ENCODE peak calls at places on chromosomes 11 and 22, in ten cellular contexts. V is tibial artery, H is GM12864, X is HEK293T, R is hippocampal formation, I is Karpas-422, J is omental fat pad, N is NCI-H774, O is amygdala, T is AG09319. S is an unnamed sample.

GRCh38 chr22:37051629-37052385 is at the start of gene KCTD17:
- DNase-seq in I (peak; percentile 92), R (peak; percentile 68), N (no peak), X (peak; percentile 95), V (peak; percentile 79), J (no peak), H (no peak), O (peak; percentile 37), T (peak; percentile 15), S (peak; percentile 71)

GRCh38 chr22:25375683-25376082 is 156.2 kb downstream of the CRYBB2 start:
- DNase-seq in X (no peak), I (no peak), R (no peak), T (no peak), N (no peak), O (no peak), H (no peak), V (no peak), J (no peak), S (no peak)

GRCh38 chr11:66981976-66982578 is 7.0 kb downstream of the C11orf86 start:
- DNase-seq in X (no peak), I (peak; percentile 52), T (peak; percentile 61), J (peak; percentile 86), N (peak; percentile 72), R (no peak), O (no peak), H (no peak), V (peak; percentile 89), S (peak; percentile 42)

GRCh38 chr11:68692115-68692514 is 7.8 kb downstream of the GAL start:
- DNase-seq in H (no peak), R (no peak), I (no peak), V (no peak), X (no peak), O (no peak), J (no peak), N (no peak), T (no peak), S (no peak)

GRCh38 chr11:118634435-118635236 is 27.2 kb downstream of the PHLDB1 start:
- DNase-seq in H (no peak), R (peak; percentile 34), J (no peak), O (no peak), T (no peak), V (peak; percentile 94), N (peak; percentile 82), I (no peak), X (peak; percentile 87), S (peak; percentile 47)

GRCh38 chr11:57387284-57388030 is 3.0 kb downstream of the PRG2 start:
- DNase-seq in J (no peak), O (no peak), V (no peak), X (no peak), H (no peak), T (no peak), R (no peak), N (no peak), I (no peak), S (peak; percentile 31)

GRCh38 chr11:126646701-126647209 is 291.3 kb downstream of the ST3GAL4 start:
- DNase-seq in J (no peak), X (no peak), R (no peak), T (no peak), I (no peak), O (no peak), N (no peak), V (no peak), H (no peak), S (no peak)

GRCh38 chr22:37777122-37777687 is 30.5 kb upstream of the GCAT start:
- DNase-seq in I (peak; percentile 73), T (peak; percentile 31), O (no peak), J (no peak), X (no peak), R (no peak), H (peak; percentile 62), N (no peak), V (peak; percentile 75), S (no peak)

GRCh38 chr11:72100462-72100861 is 2.6 kb downstream of the LAMTOR1 start:
- DNase-seq in X (no peak), R (no peak), I (no peak), N (no peak), H (no peak), V (no peak), J (no peak), T (no peak), O (no peak), S (no peak)

GRCh38 chr22:47098554-47098953 is 336.1 kb downstream of the TBC1D22A start:
- DNase-seq in H (no peak), X (no peak), I (no peak), J (no peak), O (no peak), T (no peak), V (no peak), R (no peak), N (no peak), S (no peak)

GRCh38 chr11:1305063-1305495 is 4.4 kb downstream of the TOLLIP start:
- DNase-seq in T (no peak), V (no peak), H (no peak), X (no peak), R (no peak), J (no peak), O (no peak), N (no peak), I (no peak), S (no peak)

GRCh38 chr11:93773045-93773477 is 11.0 kb upstream of the MED17 start:
- DNase-seq in T (no peak), X (no peak), V (no peak), H (no peak), R (no peak), I (no peak), N (no peak), J (no peak), O (no peak), S (no peak)

GRCh38 chr11:3195251-3196160 is 23.1 kb downstream of the MRGPRG start:
- DNase-seq in O (no peak), J (no peak), X (peak; percentile 54), V (peak; percentile 63), T (no peak), R (no peak), H (no peak), N (no peak), I (no peak), S (no peak)

GRCh38 chr11:101508370-101508769 is 75.4 kb downstream of the TRPC6 start:
- DNase-seq in I (no peak), N (no peak), X (no peak), T (no peak), J (no peak), O (no peak), R (no peak), V (no peak), H (no peak), S (peak; percentile 26)

GRCh38 chr11:34600339-34601084 is 20.4 kb upstream of the EHF start:
- DNase-seq in H (no peak), V (no peak), O (no peak), T (no peak), N (no peak), R (no peak), I (no peak), J (no peak), X (no peak), S (no peak)

GRCh38 chr11:114179234-114179941 is 116.8 kb upstream of the NNMT start:
- DNase-seq in R (no peak), J (no peak), T (no peak), N (peak; percentile 23), H (no peak), O (no peak), X (no peak), V (peak; percentile 96), I (no peak), S (peak; percentile 46)

GRCh38 chr11:93633835-93634234 is 27.6 kb upstream of the CEP295 start:
- DNase-seq in O (no peak), V (no peak), N (no peak), J (no peak), R (no peak), T (no peak), H (no peak), I (no peak), X (no peak), S (no peak)

GRCh38 chr22:41247703-41248102 is 7.0 kb upstream of the CHADL start:
- DNase-seq in N (no peak), J (no peak), X (no peak), V (no peak), T (no peak), O (no peak), H (no peak), I (no peak), R (no peak), S (no peak)

GRCh38 chr11:74019860-74020259 is 11.0 kb upstream of the UCP3 start:
- DNase-seq in X (no peak), O (no peak), I (no peak), V (no peak), J (no peak), H (no peak), T (no peak), R (no peak), N (no peak), S (no peak)

GRCh38 chr11:43943931-43944751 is 1.7 kb downstream of the C11orf96 start:
- DNase-seq in V (peak; percentile 73), I (no peak), H (no peak), X (no peak), R (no peak), N (no peak), O (no peak), J (no peak), T (no peak), S (no peak)

GRCh38 chr22:44365832-44366231 is 53.1 kb upstream of the SHISAL1 start:
- DNase-seq in R (no peak), X (no peak), N (no peak), V (no peak), O (no peak), T (no peak), H (no peak), I (no peak), J (no peak), S (no peak)

GRCh38 chr11:117572671-117573070 is 224.3 kb downstream of the DSCAML1 start:
- DNase-seq in N (no peak), J (no peak), T (no peak), O (no peak), H (no peak), I (no peak), X (no peak), R (no peak), V (peak; percentile 27), S (no peak)

GRCh38 chr11:95924414-95924760 is 480 bp upstream of the MTMR2 start:
- DNase-seq in N (no peak), O (no peak), H (no peak), X (no peak), J (no peak), V (no peak), I (peak; percentile 71), R (no peak), T (no peak), S (no peak)

GRCh38 chr11:31699066-31699465 is 112.1 kb downstream of the PAX6 start:
- DNase-seq in X (no peak), H (no peak), J (no peak), I (no peak), V (no peak), N (no peak), O (no peak), T (no peak), R (no peak), S (no peak)

GRCh38 chr11:88623536-88623935 is 286.0 kb upstream of the CTSC start:
- DNase-seq in H (no peak), I (no peak), N (no peak), V (no peak), R (no peak), J (no peak), O (no peak), X (no peak), T (no peak), S (no peak)

GRCh38 chr22:47865626-47866025 is 1103.2 kb downstream of the TBC1D22A start:
- DNase-seq in V (no peak), T (no peak), N (no peak), I (no peak), R (no peak), J (no peak), H (no peak), O (no peak), X (no peak), S (no peak)

GRCh38 chr11:113992459-113993105 is 17.7 kb downstream of the HTR3A start:
- DNase-seq in I (peak; percentile 45), J (no peak), X (no peak), V (no peak), N (peak; percentile 55), O (no peak), T (no peak), H (no peak), R (no peak), S (no peak)

GRCh38 chr11:111585371-111585770 is 16.9 kb upstream of the SIK2 start:
- DNase-seq in H (no peak), J (no peak), V (no peak), O (no peak), N (no peak), R (no peak), X (no peak), T (no peak), I (peak; percentile 78), S (no peak)